ENCODE peak calls at places on chromosomes 7 and 10, in six cellular contexts. One of them, this sample, is unnamed.

GRCh38 chr10:130215076-130215917 is 79.1 kb downstream of the GLRX3 start:
- DNase-seq in GM10248: no peak
- DNase-seq in mesothelial cell of epicardium: no peak
- DNase-seq in heart right ventricle: no peak
- DNase-seq in lower lobe of right lung: no peak
- DNase-seq in endothelial cell of umbilical vein: no peak
- DNase-seq in this sample: no peak

GRCh38 chr7:157521061-157521731 is 184.4 kb downstream of the DNAJB6 start:
- DNase-seq in GM10248: no peak
- DNase-seq in mesothelial cell of epicardium: no peak
- DNase-seq in heart right ventricle: no peak
- DNase-seq in lower lobe of right lung: no peak
- DNase-seq in endothelial cell of umbilical vein: no peak
- DNase-seq in this sample: no peak

GRCh38 chr10:69080231-69080630 is 7.7 kb upstream of the SRGN start:
- DNase-seq in GM10248: no peak
- DNase-seq in mesothelial cell of epicardium: no peak
- DNase-seq in heart right ventricle: no peak
- DNase-seq in lower lobe of right lung: no peak
- DNase-seq in endothelial cell of umbilical vein: no peak
- DNase-seq in this sample: no peak

GRCh38 chr10:47445720-47446119 is 38.2 kb downstream of the ANXA8 start:
- DNase-seq in GM10248: no peak
- DNase-seq in mesothelial cell of epicardium: no peak
- DNase-seq in heart right ventricle: no peak
- DNase-seq in lower lobe of right lung: no peak
- DNase-seq in endothelial cell of umbilical vein: no peak
- DNase-seq in this sample: no peak

GRCh38 chr7:133369130-133369529 is 116.3 kb downstream of the EXOC4 start:
- DNase-seq in GM10248: peak; percentile 5
- DNase-seq in mesothelial cell of epicardium: no peak
- DNase-seq in heart right ventricle: no peak
- DNase-seq in lower lobe of right lung: no peak
- DNase-seq in endothelial cell of umbilical vein: no peak
- DNase-seq in this sample: no peak

GRCh38 chr10:9863559-9864121 is 1154.0 kb upstream of the CELF2 start:
- DNase-seq in GM10248: no peak
- DNase-seq in mesothelial cell of epicardium: no peak
- DNase-seq in heart right ventricle: no peak
- DNase-seq in lower lobe of right lung: no peak
- DNase-seq in endothelial cell of umbilical vein: no peak
- DNase-seq in this sample: no peak

GRCh38 chr10:99941942-99942835 is 67.6 kb downstream of the DNMBP start:
- DNase-seq in GM10248: no peak
- DNase-seq in mesothelial cell of epicardium: no peak
- DNase-seq in heart right ventricle: no peak
- DNase-seq in lower lobe of right lung: no peak
- DNase-seq in endothelial cell of umbilical vein: no peak
- DNase-seq in this sample: no peak

GRCh38 chr7:96093435-96093834 is 228.5 kb downstream of the SLC25A13 start:
- DNase-seq in GM10248: no peak
- DNase-seq in mesothelial cell of epicardium: no peak
- DNase-seq in heart right ventricle: no peak
- DNase-seq in lower lobe of right lung: no peak
- DNase-seq in endothelial cell of umbilical vein: peak; percentile 78
- DNase-seq in this sample: no peak

GRCh38 chr7:116334555-116334954 is 124.2 kb downstream of the TES start:
- DNase-seq in GM10248: no peak
- DNase-seq in mesothelial cell of epicardium: no peak
- DNase-seq in heart right ventricle: no peak
- DNase-seq in lower lobe of right lung: no peak
- DNase-seq in endothelial cell of umbilical vein: no peak
- DNase-seq in this sample: no peak

GRCh38 chr7:12217311-12217710 is 6.2 kb downstream of the TMEM106B start:
- DNase-seq in GM10248: no peak
- DNase-seq in mesothelial cell of epicardium: no peak
- DNase-seq in heart right ventricle: no peak
- DNase-seq in lower lobe of right lung: no peak
- DNase-seq in endothelial cell of umbilical vein: no peak
- DNase-seq in this sample: no peak

GRCh38 chr10:33950216-33950615 is 615.7 kb upstream of the NRP1 start:
- DNase-seq in GM10248: no peak
- DNase-seq in mesothelial cell of epicardium: no peak
- DNase-seq in heart right ventricle: no peak
- DNase-seq in lower lobe of right lung: no peak
- DNase-seq in endothelial cell of umbilical vein: peak; percentile 56
- DNase-seq in this sample: no peak

GRCh38 chr10:108112218-108112617 is 947.7 kb upstream of the SORCS1 start:
- DNase-seq in GM10248: no peak
- DNase-seq in mesothelial cell of epicardium: no peak
- DNase-seq in heart right ventricle: no peak
- DNase-seq in lower lobe of right lung: no peak
- DNase-seq in endothelial cell of umbilical vein: no peak
- DNase-seq in this sample: no peak

GRCh38 chr10:113520606-113521481 is 32.0 kb upstream of the HABP2 start:
- DNase-seq in GM10248: peak; percentile 66
- DNase-seq in mesothelial cell of epicardium: no peak
- DNase-seq in heart right ventricle: peak; percentile 68
- DNase-seq in lower lobe of right lung: peak; percentile 57
- DNase-seq in endothelial cell of umbilical vein: peak; percentile 73
- DNase-seq in this sample: no peak

GRCh38 chr7:128829391-128830166 is 627 bp upstream of the FLNC start:
- DNase-seq in GM10248: no peak
- DNase-seq in mesothelial cell of epicardium: no peak
- DNase-seq in heart right ventricle: peak; percentile 61
- DNase-seq in lower lobe of right lung: no peak
- DNase-seq in endothelial cell of umbilical vein: peak; percentile 65
- DNase-seq in this sample: no peak

GRCh38 chr7:102283477-102284189 is 3.0 kb upstream of the SH2B2 start:
- DNase-seq in GM10248: no peak
- DNase-seq in mesothelial cell of epicardium: no peak
- DNase-seq in heart right ventricle: no peak
- DNase-seq in lower lobe of right lung: no peak
- DNase-seq in endothelial cell of umbilical vein: no peak
- DNase-seq in this sample: no peak

GRCh38 chr10:52420656-52421055 is 106.6 kb downstream of the DKK1 start:
- DNase-seq in GM10248: no peak
- DNase-seq in mesothelial cell of epicardium: no peak
- DNase-seq in heart right ventricle: no peak
- DNase-seq in lower lobe of right lung: no peak
- DNase-seq in endothelial cell of umbilical vein: peak; percentile 82
- DNase-seq in this sample: no peak

GRCh38 chr7:40720401-40720800 is 585.6 kb downstream of the SUGCT start:
- DNase-seq in GM10248: no peak
- DNase-seq in mesothelial cell of epicardium: no peak
- DNase-seq in heart right ventricle: no peak
- DNase-seq in lower lobe of right lung: no peak
- DNase-seq in endothelial cell of umbilical vein: no peak
- DNase-seq in this sample: no peak

GRCh38 chr10:34504534-34504933 is 310.6 kb downstream of the PARD3 start:
- DNase-seq in GM10248: no peak
- DNase-seq in mesothelial cell of epicardium: no peak
- DNase-seq in heart right ventricle: no peak
- DNase-seq in lower lobe of right lung: no peak
- DNase-seq in endothelial cell of umbilical vein: peak; percentile 19
- DNase-seq in this sample: no peak

GRCh38 chr7:137169282-137169698 is 174.2 kb downstream of the PTN start:
- DNase-seq in GM10248: no peak
- DNase-seq in mesothelial cell of epicardium: peak; percentile 20
- DNase-seq in heart right ventricle: peak; percentile 57
- DNase-seq in lower lobe of right lung: no peak
- DNase-seq in endothelial cell of umbilical vein: peak; percentile 53
- DNase-seq in this sample: no peak

DNA sequence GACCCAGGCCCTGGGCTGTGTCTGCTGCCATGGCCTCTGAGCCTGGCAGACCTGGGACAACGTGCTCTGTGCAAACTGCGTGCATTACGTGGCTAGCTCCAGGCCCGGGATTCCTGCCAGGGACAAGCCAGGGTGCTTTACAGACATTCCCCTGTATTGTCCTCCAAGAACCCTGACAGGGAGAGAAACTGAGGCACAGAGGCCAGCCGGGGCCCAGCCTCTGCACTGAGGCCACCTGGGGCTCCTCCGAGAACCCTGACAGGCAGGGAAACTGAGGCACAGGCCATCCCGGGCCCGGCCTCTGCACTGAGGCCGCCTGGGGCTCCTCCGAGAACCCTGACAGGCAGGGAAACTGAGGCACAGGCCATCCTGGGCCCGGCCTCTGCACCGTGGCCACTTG is 64.9 kb downstream of the CFAP46 start:
- DNase-seq in GM10248: no peak
- DNase-seq in mesothelial cell of epicardium: no peak
- DNase-seq in heart right ventricle: no peak
- DNase-seq in lower lobe of right lung: no peak
- DNase-seq in endothelial cell of umbilical vein: no peak
- DNase-seq in this sample: no peak
- TF ChIP-seq CTCF in GM10248: no peak
- TF ChIP-seq CTCF in mesothelial cell of epicardium: no peak
- TF ChIP-seq CTCF in heart right ventricle: no peak
- TF ChIP-seq CTCF in lower lobe of right lung: no peak
- TF ChIP-seq CTCF in endothelial cell of umbilical vein: no peak
- TF ChIP-seq CTCF in this sample: no peak

GRCh38 chr10:13632407-13632806 is 45.6 kb downstream of the PRPF18 start:
- DNase-seq in GM10248: no peak
- DNase-seq in mesothelial cell of epicardium: no peak
- DNase-seq in heart right ventricle: no peak
- DNase-seq in lower lobe of right lung: no peak
- DNase-seq in endothelial cell of umbilical vein: no peak
- DNase-seq in this sample: no peak

GRCh38 chr10:13633689-13634088 is 46.9 kb downstream of the PRPF18 start:
- DNase-seq in GM10248: no peak
- DNase-seq in mesothelial cell of epicardium: no peak
- DNase-seq in heart right ventricle: peak; percentile 84
- DNase-seq in lower lobe of right lung: no peak
- DNase-seq in endothelial cell of umbilical vein: no peak
- DNase-seq in this sample: no peak

GRCh38 chr10:13630231-13630630 is 43.5 kb downstream of the PRPF18 start:
- DNase-seq in GM10248: no peak
- DNase-seq in mesothelial cell of epicardium: no peak
- DNase-seq in heart right ventricle: no peak
- DNase-seq in lower lobe of right lung: no peak
- DNase-seq in endothelial cell of umbilical vein: no peak
- DNase-seq in this sample: no peak

GRCh38 chr10:13632879-13633437 is 46.2 kb downstream of the PRPF18 start:
- DNase-seq in GM10248: no peak
- DNase-seq in mesothelial cell of epicardium: no peak
- DNase-seq in heart right ventricle: peak; percentile 62
- DNase-seq in lower lobe of right lung: no peak
- DNase-seq in endothelial cell of umbilical vein: no peak
- DNase-seq in this sample: no peak

DNA sequence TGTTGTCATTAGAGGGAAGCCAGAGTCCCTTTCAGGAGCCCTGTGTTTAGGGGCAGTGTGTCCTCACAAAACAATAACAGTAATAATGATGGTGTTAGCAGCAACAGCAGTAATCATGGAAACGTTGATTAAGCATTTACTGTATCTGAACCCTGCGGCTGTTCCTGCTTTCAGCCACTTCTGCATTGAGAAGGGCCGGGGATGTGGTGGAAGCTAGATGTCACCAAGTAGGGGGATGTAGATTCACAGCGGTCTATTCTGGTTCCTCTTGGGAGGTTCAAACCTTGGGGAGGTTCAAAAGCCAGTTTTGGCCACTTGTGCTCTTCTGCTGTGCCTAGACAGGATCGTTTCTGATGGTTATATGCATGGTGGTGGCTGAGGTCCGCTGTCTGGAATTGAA is 44.8 kb downstream of the PRPF18 start:
- DNase-seq in GM10248: no peak
- DNase-seq in mesothelial cell of epicardium: no peak
- DNase-seq in heart right ventricle: no peak
- DNase-seq in lower lobe of right lung: no peak
- DNase-seq in endothelial cell of umbilical vein: no peak
- DNase-seq in this sample: no peak
- TF ChIP-seq CTCF in GM10248: no peak
- TF ChIP-seq CTCF in mesothelial cell of epicardium: no peak
- TF ChIP-seq CTCF in heart right ventricle: no peak
- TF ChIP-seq CTCF in lower lobe of right lung: no peak
- TF ChIP-seq CTCF in endothelial cell of umbilical vein: no peak
- TF ChIP-seq CTCF in this sample: no peak

DNA sequence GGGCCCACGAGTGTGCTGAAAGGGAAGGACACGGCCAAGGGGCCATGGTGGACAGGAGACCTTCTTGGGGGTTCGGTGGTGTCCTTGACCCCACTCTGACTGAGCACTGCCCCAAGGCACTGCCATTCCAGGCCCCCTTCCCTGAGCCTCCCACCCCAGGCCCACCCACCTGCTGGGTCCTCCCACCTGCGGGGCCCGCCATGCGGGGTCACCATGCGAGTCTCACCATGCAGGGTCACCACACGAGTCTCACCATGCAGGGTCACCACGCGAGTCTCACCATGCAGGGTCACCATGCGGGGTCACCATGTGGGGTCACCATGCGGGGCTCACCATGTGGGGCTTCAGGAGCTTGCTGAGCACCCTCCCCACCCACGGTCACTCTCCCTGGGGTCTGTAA is 76.3 kb downstream of the LHPP start:
- DNase-seq in GM10248: no peak
- DNase-seq in mesothelial cell of epicardium: no peak
- DNase-seq in heart right ventricle: no peak
- DNase-seq in lower lobe of right lung: no peak
- DNase-seq in endothelial cell of umbilical vein: no peak
- DNase-seq in this sample: no peak
- TF ChIP-seq CTCF in GM10248: no peak
- TF ChIP-seq CTCF in mesothelial cell of epicardium: no peak
- TF ChIP-seq CTCF in heart right ventricle: no peak
- TF ChIP-seq CTCF in lower lobe of right lung: no peak
- TF ChIP-seq CTCF in endothelial cell of umbilical vein: no peak
- TF ChIP-seq CTCF in this sample: no peak

GRCh38 chr10:71300555-71301370 is 18.3 kb upstream of the SLC29A3 start:
- DNase-seq in GM10248: no peak
- DNase-seq in mesothelial cell of epicardium: no peak
- DNase-seq in heart right ventricle: no peak
- DNase-seq in lower lobe of right lung: peak; percentile 44
- DNase-seq in endothelial cell of umbilical vein: no peak
- DNase-seq in this sample: no peak

GRCh38 chr10:71301371-71301916 is 17.6 kb upstream of the SLC29A3 start:
- DNase-seq in GM10248: no peak
- DNase-seq in mesothelial cell of epicardium: no peak
- DNase-seq in heart right ventricle: no peak
- DNase-seq in lower lobe of right lung: peak; percentile 29
- DNase-seq in endothelial cell of umbilical vein: no peak
- DNase-seq in this sample: no peak

GRCh38 chr10:71302451-71302850 is 16.6 kb upstream of the SLC29A3 start:
- DNase-seq in GM10248: no peak
- DNase-seq in mesothelial cell of epicardium: no peak
- DNase-seq in heart right ventricle: no peak
- DNase-seq in lower lobe of right lung: peak; percentile 47
- DNase-seq in endothelial cell of umbilical vein: no peak
- DNase-seq in this sample: no peak

GRCh38 chr10:71302874-71303568 is 16.0 kb upstream of the SLC29A3 start:
- DNase-seq in GM10248: peak; percentile 66
- DNase-seq in mesothelial cell of epicardium: no peak
- DNase-seq in heart right ventricle: no peak
- DNase-seq in lower lobe of right lung: peak; percentile 11
- DNase-seq in endothelial cell of umbilical vein: peak; percentile 53
- DNase-seq in this sample: no peak

DNA sequence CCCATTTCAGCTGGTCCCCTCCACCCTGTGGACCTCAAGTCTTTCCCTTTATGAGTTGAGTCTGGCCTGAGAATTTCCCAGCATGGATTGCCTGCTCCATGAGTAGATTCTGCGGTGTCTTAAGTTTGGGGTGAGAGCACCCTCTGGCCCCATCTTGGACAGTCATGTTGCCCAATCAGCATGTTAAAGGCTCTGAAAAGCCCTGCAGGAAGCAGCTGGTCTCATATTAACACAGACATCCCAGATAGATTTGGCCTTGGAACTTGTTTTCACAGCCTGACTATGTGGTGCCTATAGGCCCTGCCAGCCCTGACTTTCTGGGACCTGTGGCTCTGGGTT is 15.5 kb upstream of the SLC29A3 start:
- DNase-seq in GM10248: no peak
- DNase-seq in mesothelial cell of epicardium: no peak
- DNase-seq in heart right ventricle: no peak
- DNase-seq in lower lobe of right lung: no peak
- DNase-seq in endothelial cell of umbilical vein: no peak
- DNase-seq in this sample: no peak
- TF ChIP-seq CTCF in GM10248: no peak
- TF ChIP-seq CTCF in mesothelial cell of epicardium: peak; percentile 3
- TF ChIP-seq CTCF in heart right ventricle: no peak
- TF ChIP-seq CTCF in lower lobe of right lung: no peak
- TF ChIP-seq CTCF in endothelial cell of umbilical vein: no peak
- TF ChIP-seq CTCF in this sample: no peak